ENCODE peak calls at places on chromosomes 4 and X, in seven cellular contexts. U, B, Y, J, X, E and F are unnamed samples. For H3K27me3 and H3K9me3, the result is how much of the 10 kb centered on the place peaks cover.

GRCh38 chr4:119540249-119540648 is 88.4 kb downstream of the PDE5A start:
- DNase-seq in U (no peak), B (no peak), Y (no peak), J (no peak), X (no peak), E (no peak), F (no peak)

GRCh38 chr4:19241845-19242244 is 1009.9 kb upstream of the SLIT2 start:
- DNase-seq in U (no peak), B (no peak), Y (no peak), J (no peak), X (no peak), E (no peak), F (no peak)

GRCh38 chr4:157994863-157995262 is 178.0 kb downstream of the GASK1B start:
- DNase-seq in U (peak), B (peak), Y (no peak), J (no peak), X (no peak), E (no peak), F (no peak)

GRCh38 chr4:26204911-26205368 is 115.9 kb upstream of the RBPJ start:
- DNase-seq in U (no peak), B (no peak), Y (no peak), J (no peak), X (no peak), E (peak), F (no peak)

GRCh38 chrX:46961574-46962279 is 49.5 kb downstream of the JADE3 start:
- DNase-seq in U (no peak), B (peak), Y (no peak), J (no peak), X (no peak), E (no peak), F (no peak)

GRCh38 chr4:26124753-26125236 is 196.0 kb upstream of the RBPJ start:
- DNase-seq in U (no peak), B (no peak), Y (no peak), J (no peak), X (no peak), E (no peak), F (no peak)

GRCh38 chr4:152991361-152991760 is 55.2 kb downstream of the FHDC1 start:
- DNase-seq in U (no peak), B (no peak), Y (no peak), J (no peak), X (no peak), E (no peak), F (no peak)

GRCh38 chrX:119453202-119453601 is 15.0 kb upstream of the SLC25A5 start:
- DNase-seq in U (no peak), B (no peak), Y (no peak), J (no peak), X (no peak), E (no peak), F (no peak)

GRCh38 chr4:2363056-2363719 is 55.3 kb downstream of the ZFYVE28 start:
- DNase-seq in U (no peak), B (no peak), Y (peak), J (no peak), X (no peak), E (no peak), F (no peak)

GRCh38 chr4:158169931-158170690 is 2.7 kb downstream of the GASK1B start:
- DNase-seq in U (peak), B (no peak), Y (no peak), J (no peak), X (no peak), E (no peak), F (no peak)

GRCh38 chrX:126272795-126273497 is 106.9 kb upstream of the DCAF12L2 start:
- DNase-seq in U (no peak), B (no peak), Y (peak), J (no peak), X (no peak), E (no peak), F (no peak)

GRCh38 chrX:153643431-153644351 is 3.3 kb upstream of the DUSP9 start:
- DNase-seq in U (no peak), B (peak), Y (no peak), J (no peak), X (peak), E (no peak), F (no peak)

GRCh38 chrX:101482296-101482695 is 3.0 kb upstream of the ARMCX4 start:
- DNase-seq in U (peak), B (no peak), Y (no peak), J (no peak), X (no peak), E (no peak), F (no peak)

GRCh38 chrX:24055043-24055356 is 244 bp downstream of the EIF2S3 start:
- DNase-seq in U (no peak), B (no peak), Y (no peak), J (no peak), X (no peak), E (no peak), F (no peak)

GRCh38 chr4:24774452-24774851 is 20.9 kb upstream of the SOD3 start:
- DNase-seq in U (no peak), B (no peak), Y (no peak), J (no peak), X (no peak), E (no peak), F (no peak)

GRCh38 chrX:56794831-56795230 is 65.8 kb downstream of the NBDY start:
- DNase-seq in U (no peak), B (no peak), Y (no peak), J (no peak), X (no peak), E (no peak), F (no peak)

GRCh38 chr4:95318483-95318882 is 230.3 kb downstream of the UNC5C start:
- DNase-seq in U (no peak), B (no peak), Y (no peak), J (no peak), X (no peak), E (no peak), F (no peak)

GRCh38 chr4:53702334-53703266 is 111.3 kb upstream of the LNX1 start:
- DNase-seq in U (peak), B (peak), Y (peak), J (peak), X (peak), E (peak), F (peak)

GRCh38 chr4:89254847-89255246 is 52.8 kb downstream of the GPRIN3 start:
- DNase-seq in U (peak), B (peak), Y (no peak), J (no peak), X (peak), E (no peak), F (no peak)

GRCh38 chrX:15087747-15088146 is 182.1 kb downstream of the ASB9 start:
- DNase-seq in U (no peak), B (no peak), Y (no peak), J (no peak), X (no peak), E (no peak), F (no peak)

GRCh38 chr4:95255396-95256107 is 293.2 kb downstream of the UNC5C start:
- DNase-seq in U (peak), B (no peak), Y (no peak), J (no peak), X (no peak), E (no peak), F (no peak)

GRCh38 chrX:40173662-40174593 is 76.2 kb upstream of the BCOR start:
- DNase-seq in U (peak), B (peak), Y (peak), J (no peak), X (peak), E (peak), F (no peak)

GRCh38 chr4:42302348-42302747 is 94.9 kb upstream of the SHISA3 start:
- DNase-seq in U (peak), B (peak), Y (no peak), J (no peak), X (peak), E (no peak), F (no peak)

GRCh38 chrX:153573999-153574398 is 24.9 kb downstream of the CCNQ start:
- DNase-seq in U (no peak), B (no peak), Y (no peak), J (no peak), X (no peak), E (no peak), F (no peak)

GRCh38 chrX:7127058-7127457 is 20.5 kb upstream of the STS start:
- DNase-seq in U (no peak), B (no peak), Y (no peak), J (no peak), X (no peak), E (no peak), F (no peak)

GRCh38 chrX:29496636-29497180 is 718.7 kb upstream of the MAGEB2 start:
- DNase-seq in U (no peak), B (no peak), Y (no peak), J (no peak), X (no peak), E (no peak), F (no peak)

GRCh38 chrX:117854806-117855205 is 261.8 kb downstream of the KLHL13 start:
- DNase-seq in U (no peak), B (no peak), Y (no peak), J (no peak), X (no peak), E (no peak), F (no peak)

GRCh38 chr4:22237155-22237751 is 278.6 kb downstream of the ADGRA3 start:
- DNase-seq in U (peak), B (peak), Y (peak), J (no peak), X (peak), E (peak), F (no peak)

GRCh38 chr4:36841583-36842326 is 402.8 kb upstream of the NWD2 start:
- DNase-seq in U (no peak), B (no peak), Y (no peak), J (no peak), X (no peak), E (no peak), F (no peak)

GRCh38 chr4:120843840-120844527 is 78.5 kb downstream of the PRDM5 start:
- DNase-seq in U (no peak), B (peak), Y (peak), J (no peak), X (peak), E (no peak), F (no peak)

GRCh38 chr4:151690884-151691283 is 69.9 kb downstream of the GATB start:
- DNase-seq in U (peak), B (no peak), Y (no peak), J (no peak), X (no peak), E (no peak), F (no peak)

GRCh38 chr4:169940460-169940859 is 85.7 kb downstream of the MFAP3L start:
- DNase-seq in U (no peak), B (peak), Y (no peak), J (no peak), X (no peak), E (no peak), F (no peak)

GRCh38 chr4:130092187-130093015 is 996.4 kb downstream of the C4orf33 start:
- DNase-seq in U (no peak), B (no peak), Y (no peak), J (no peak), X (no peak), E (no peak), F (no peak)

DNA sequence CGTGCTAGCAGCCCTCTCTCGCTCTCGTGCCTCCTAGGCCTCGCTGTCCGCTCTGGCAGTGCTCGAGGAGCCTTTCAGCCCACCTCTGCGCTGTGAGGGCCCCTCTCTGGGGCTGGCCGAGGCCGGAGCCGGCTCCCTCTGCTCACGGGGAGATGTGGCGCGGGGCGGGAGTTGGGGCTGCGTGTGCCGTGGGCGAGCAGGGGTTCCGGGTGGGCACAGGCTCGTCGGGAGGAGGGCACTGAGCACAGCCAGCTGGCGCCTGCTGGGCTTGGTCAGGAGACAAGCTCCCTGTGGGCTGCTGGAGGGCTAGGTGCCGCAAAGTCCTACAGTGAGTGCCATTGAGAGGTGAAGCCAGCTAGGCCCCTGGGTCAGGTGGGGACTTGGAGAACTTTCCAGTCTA is 994.5 kb downstream of the C4orf33 start:
- DNase-seq in U (no peak), B (no peak), Y (peak), J (no peak), X (no peak), E (no peak), F (no peak)
- H3K27me3 ChIP-seq in U (under half), B (under half), Y (under half), J (under half), X (under half), E (under half), F (under half)

DNA sequence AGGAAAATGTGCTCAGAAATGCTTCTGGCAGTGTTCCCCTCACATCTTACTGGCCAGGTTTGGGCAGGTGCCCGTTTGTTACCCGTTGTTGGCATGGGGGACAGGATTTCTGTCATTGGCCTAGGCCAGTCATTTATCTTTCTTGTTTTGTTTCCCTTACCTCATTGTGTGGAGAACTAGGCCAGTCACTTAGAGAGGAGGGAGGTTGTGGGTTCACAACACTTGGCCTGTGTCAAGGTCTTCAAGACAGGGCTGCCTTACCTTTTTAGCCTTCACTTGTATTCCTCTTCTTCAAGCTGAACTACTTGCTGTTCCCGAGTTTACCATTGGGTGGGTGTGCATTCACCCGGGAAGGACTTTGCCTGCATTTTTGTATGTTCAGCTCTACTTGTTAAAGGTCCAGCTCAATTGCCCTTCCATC is 17.7 kb downstream of the SNX25 start:
- DNase-seq in U (no peak), B (no peak), Y (no peak), J (no peak), X (no peak), E (no peak), F (no peak)
- TF ChIP-seq CTCF in U (peak), B (peak), Y (no peak), J (no peak), X (no peak), E (no peak), F (no peak)

GRCh38 chr4:294732-295131 is 10.5 kb downstream of the ZNF732 start:
- DNase-seq in U (no peak), B (no peak), Y (no peak), J (no peak), X (no peak), E (no peak), F (no peak)
- H3K9me3 ChIP-seq in U (under half), B (under half), Y (half or more), J (under half), X (under half), E (under half), F (under half)

GRCh38 chrX:107561468-107562215 is 66.7 kb upstream of the PRPS1 start:
- DNase-seq in U (peak), B (peak), Y (no peak), J (no peak), X (peak), E (no peak), F (no peak)
- H3K27me3 ChIP-seq in U (under half), B (under half), Y (under half), J (under half), X (under half), E (under half), F (under half)

DNA sequence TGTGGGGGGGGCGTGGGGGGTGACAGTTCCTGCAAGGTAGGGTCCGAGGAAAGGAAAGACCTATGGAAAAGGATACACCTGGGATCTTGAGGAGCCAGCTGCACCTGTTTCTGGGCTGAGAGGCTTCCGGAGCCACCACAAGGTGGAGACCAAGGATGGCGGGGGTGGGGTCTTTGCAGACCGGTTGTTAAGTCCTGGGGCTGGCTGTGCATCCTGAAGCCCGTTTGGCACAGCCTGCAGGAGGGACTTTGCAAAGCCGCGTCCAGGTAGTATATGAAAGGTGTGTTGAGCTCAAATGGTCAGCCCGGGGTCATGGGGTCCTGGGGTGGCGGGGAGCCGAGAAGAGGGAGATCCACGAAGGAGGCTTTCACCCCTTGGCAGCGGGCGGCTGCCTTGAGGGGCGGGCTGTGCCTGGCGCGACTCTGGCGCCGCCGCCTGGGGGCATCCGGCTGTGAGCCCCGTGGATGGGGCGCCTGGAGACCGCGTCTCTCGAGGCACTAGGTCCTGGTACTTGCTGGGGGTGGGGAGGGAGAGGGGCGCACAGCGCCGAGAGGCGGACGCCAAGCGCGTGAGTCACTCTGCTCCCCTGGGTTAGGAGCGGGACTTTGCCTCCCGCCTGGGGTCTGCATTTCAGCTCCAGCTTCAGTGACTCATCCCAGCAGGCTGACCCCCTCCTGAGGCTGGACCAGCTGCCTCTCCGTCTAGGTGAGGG is 58.2 kb upstream of the DYNLT3 start:
- DNase-seq in U (peak), B (peak), Y (peak), J (no peak), X (peak), E (peak), F (no peak)
- TF ChIP-seq CTCF in U (peak), B (peak), Y (no peak), J (no peak), X (peak), E (no peak), F (no peak)

GRCh38 chr4:48767055-48767454 is 13.0 kb downstream of the FRYL start:
- DNase-seq in U (no peak), B (no peak), Y (no peak), J (no peak), X (no peak), E (no peak), F (no peak)
- H3K9me3 ChIP-seq in U (under half), B (under half), Y (under half), J (under half), X (under half), E (under half), F (under half)

GRCh38 chrX:151183912-151184565 is 7.7 kb downstream of the GPR50 start:
- DNase-seq in U (no peak), B (no peak), Y (no peak), J (no peak), X (peak), E (no peak), F (no peak)
- H3K27me3 ChIP-seq in U (half or more), B (half or more), Y (half or more), J (under half), X (under half), E (under half), F (under half)

DNA sequence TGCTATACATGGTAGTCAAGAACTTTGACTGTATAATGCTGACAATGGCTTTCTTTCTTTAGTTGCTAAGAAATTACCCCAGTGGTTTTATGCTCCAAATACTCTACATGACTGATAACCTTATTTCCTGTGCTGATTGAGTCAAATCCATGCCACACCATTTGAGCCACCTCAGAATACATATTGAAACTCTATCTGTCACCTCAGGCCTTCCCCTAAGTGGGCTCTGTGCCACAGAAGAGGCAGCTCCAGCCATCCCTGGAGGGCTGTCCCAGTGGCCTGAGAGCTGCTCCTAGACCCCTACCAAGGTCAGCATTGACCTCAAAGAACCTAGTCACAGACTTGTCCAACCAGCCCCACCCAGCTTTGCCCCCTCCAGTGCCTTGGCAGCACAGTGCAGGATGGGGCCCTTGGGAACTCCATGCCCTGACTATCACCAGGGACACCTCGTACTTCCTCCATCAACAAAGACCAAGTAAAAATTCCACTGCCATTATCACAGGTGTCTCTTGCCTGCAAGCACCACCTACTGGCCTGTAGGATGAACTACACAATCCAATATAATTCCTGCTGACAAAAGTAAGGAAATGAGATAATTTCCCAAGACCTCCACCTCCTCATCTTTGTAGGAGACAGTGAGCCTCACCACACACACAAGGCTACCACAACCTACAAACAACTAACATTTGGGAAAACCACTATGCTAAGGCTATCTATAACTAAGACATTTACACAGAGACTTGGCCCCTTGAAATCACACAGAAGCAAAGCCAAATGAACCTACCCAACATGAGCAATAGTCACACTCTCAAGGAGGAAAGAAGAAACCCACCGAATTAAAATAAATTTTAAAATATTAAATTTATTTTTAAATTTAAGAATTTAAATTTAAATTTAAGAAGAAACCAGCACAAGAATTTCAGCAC is 239.9 kb downstream of the NKX6-1 start:
- DNase-seq in U (peak), B (peak), Y (no peak), J (no peak), X (peak), E (no peak), F (no peak)
- TF ChIP-seq CTCF in U (peak), B (peak), Y (peak), J (no peak), X (peak), E (no peak), F (no peak)

DNA sequence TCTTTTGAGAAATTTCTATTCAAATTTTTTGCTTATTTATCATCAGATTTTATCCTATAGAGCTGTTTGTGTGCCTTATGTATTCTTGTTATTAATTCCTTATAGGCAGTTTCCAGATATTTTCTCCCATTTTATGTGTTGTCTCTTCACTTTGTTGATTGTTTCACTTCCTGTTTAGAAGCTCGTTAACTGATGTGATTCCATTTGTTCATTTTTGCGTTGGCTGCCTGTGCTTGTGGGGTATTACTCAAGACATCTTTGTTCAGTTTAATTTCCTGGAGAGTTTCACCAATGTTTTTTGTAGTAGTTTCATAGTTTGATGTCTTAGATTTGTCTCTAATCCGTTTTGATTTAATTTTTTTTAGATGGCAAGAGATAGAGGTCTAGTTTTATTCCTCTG is 14.6 kb downstream of the ZNF718 start:
- DNase-seq in U (no peak), B (no peak), Y (no peak), J (no peak), X (no peak), E (no peak), F (no peak)
- H3K9me3 ChIP-seq in U (under half), B (under half), Y (half or more), J (half or more), X (under half), E (under half), F (half or more)